ENCODE peak calls at places on chromosomes 11 and 22, in five cellular contexts. P is heart left ventricle, L is cardiac muscle cell, Z is esophagus muscularis mucosa, V is stomach. D is an unnamed sample.

GRCh38 chr22:48945621-48946458 is 881.8 kb downstream of the BRD1 start:
- DNase-seq in P (no peak), L (no peak), Z (peak; percentile 85), V (peak; percentile 22), D (peak; percentile 10)

GRCh38 chr11:61010466-61011238 is 39.2 kb downstream of the CD6 start:
- DNase-seq in P (no peak), L (no peak), Z (no peak), V (no peak), D (no peak)

GRCh38 chr22:43634316-43634715 is 177.8 kb downstream of the EFCAB6 start:
- DNase-seq in P (no peak), L (no peak), Z (peak; percentile 57), V (no peak), D (no peak)

GRCh38 chr22:19632671-19633148 is 81.6 kb upstream of the SEPTIN5 start:
- DNase-seq in P (no peak), L (no peak), Z (no peak), V (no peak), D (no peak)

GRCh38 chr11:88434333-88434976 is 96.9 kb upstream of the CTSC start:
- DNase-seq in P (no peak), L (no peak), Z (no peak), V (no peak), D (no peak)

GRCh38 chr11:75667831-75668507 is 869 bp downstream of the MAP6 start:
- DNase-seq in P (peak; percentile 77), L (peak; percentile 58), Z (no peak), V (peak; percentile 33), D (peak; percentile 22)

GRCh38 chr11:129643031-129643721 is 172.5 kb upstream of the TMEM45B start:
- DNase-seq in P (no peak), L (no peak), Z (no peak), V (no peak), D (no peak)

GRCh38 chr11:110086892-110087309 is 6.3 kb upstream of the ZC3H12C start:
- DNase-seq in P (no peak), L (peak; percentile 87), Z (no peak), V (no peak), D (peak; percentile 47)

GRCh38 chr11:71499125-71499524 is 27.9 kb upstream of the KRTAP5-7 start:
- DNase-seq in P (no peak), L (no peak), Z (no peak), V (peak; percentile 14), D (no peak)

GRCh38 chr11:70908223-70908622 is 344.2 kb downstream of the SHANK2 start:
- DNase-seq in P (no peak), L (no peak), Z (no peak), V (no peak), D (no peak)

GRCh38 chr11:126518996-126519351 is 163.5 kb downstream of the ST3GAL4 start:
- DNase-seq in P (no peak), L (no peak), Z (no peak), V (no peak), D (no peak)

GRCh38 chr11:133157180-133157579 is 375.1 kb downstream of the OPCML start:
- DNase-seq in P (no peak), L (peak; percentile 1), Z (no peak), V (no peak), D (no peak)

GRCh38 chr11:109939176-109939810 is 153.9 kb upstream of the ZC3H12C start:
- DNase-seq in P (no peak), L (peak; percentile 86), Z (no peak), V (no peak), D (peak; percentile 23)

GRCh38 chr22:37880668-37881440 is 25.2 kb upstream of the MICALL1 start:
- DNase-seq in P (no peak), L (peak; percentile 56), Z (no peak), V (no peak), D (no peak)

GRCh38 chr11:44950036-44950624 is 553 bp downstream of the TP53I11 start:
- DNase-seq in P (peak; percentile 74), L (no peak), Z (no peak), V (peak; percentile 38), D (peak; percentile 64)

GRCh38 chr11:1260023-1260501 is 37.2 kb downstream of the MUC5B start:
- DNase-seq in P (peak; percentile 69), L (peak; percentile 14), Z (no peak), V (peak; percentile 41), D (peak; percentile 85)

GRCh38 chr22:43891360-43892182 is at the start of gene PNPLA5:
- DNase-seq in P (no peak), L (no peak), Z (no peak), V (no peak), D (no peak)

GRCh38 chr11:27158763-27159679 is 118.4 kb downstream of the BBOX1 start:
- DNase-seq in P (no peak), L (peak; percentile 86), Z (no peak), V (peak; percentile 43), D (peak; percentile 61)

GRCh38 chr22:42863349-42863911 is 6.4 kb upstream of the ARFGAP3 start:
- DNase-seq in P (no peak), L (peak; percentile 74), Z (no peak), V (no peak), D (no peak)

GRCh38 chr11:122126024-122126678 is 10.1 kb upstream of the BLID start:
- DNase-seq in P (no peak), L (no peak), Z (no peak), V (no peak), D (no peak)

GRCh38 chr11:116294630-116295029 is 478.2 kb downstream of the BUD13 start:
- DNase-seq in P (no peak), L (peak; percentile 25), Z (no peak), V (no peak), D (no peak)

GRCh38 chr11:125343732-125344131 is 152.3 kb downstream of the FEZ1 start:
- DNase-seq in P (no peak), L (peak; percentile 51), Z (no peak), V (no peak), D (no peak)
- H3K4me1 ChIP-seq in P (peaks cover 24% of the 10 kb centered on the region), L (peaks cover 11% of the 10 kb centered on the region), Z (peaks cover 29% of the 10 kb centered on the region), V (no peaks in the 10 kb centered on the region), D (no peaks in the 10 kb centered on the region)

DNA sequence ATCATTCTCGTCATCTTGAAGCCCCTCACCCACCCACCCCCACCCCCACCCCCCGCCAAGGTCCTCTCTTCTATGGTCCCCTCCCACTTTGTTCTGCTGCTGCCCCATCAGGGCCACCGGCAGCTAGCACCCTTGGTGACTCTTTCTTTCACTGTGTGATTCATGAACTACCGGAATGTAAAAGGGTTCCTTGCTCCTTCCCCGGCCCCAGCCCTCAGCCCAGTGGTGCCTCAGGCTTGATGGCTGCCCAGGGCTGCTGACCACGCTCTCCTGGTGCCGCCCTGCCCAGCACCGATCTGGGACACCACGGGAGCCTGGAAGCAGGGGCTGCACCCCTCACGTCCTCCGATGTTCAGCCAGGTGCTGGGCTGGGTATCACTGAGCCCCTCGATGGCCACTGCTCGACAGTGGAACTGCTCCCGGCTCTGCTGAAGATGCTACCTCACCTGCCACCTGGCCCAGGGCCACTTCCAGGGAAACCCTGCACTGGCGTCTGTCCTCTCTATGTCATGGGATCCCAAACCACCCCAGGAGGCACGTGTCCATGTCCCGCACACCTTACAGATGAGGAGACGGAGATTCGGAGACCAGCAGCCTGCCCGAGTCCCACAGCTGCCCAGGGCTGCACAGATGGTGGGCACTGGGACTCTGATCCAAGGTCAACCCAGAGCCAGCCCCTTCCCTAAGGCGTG is 39.7 kb downstream of the IGLL5 start:
- DNase-seq in P (peak; percentile 35), L (no peak), Z (no peak), V (no peak), D (no peak)
- H3K4me1 ChIP-seq in P (peaks cover 12% of the 10 kb centered on the region), L (no peaks in the 10 kb centered on the region), Z (peaks cover 7% of the 10 kb centered on the region), V (no peaks in the 10 kb centered on the region), D (no peaks in the 10 kb centered on the region)

DNA sequence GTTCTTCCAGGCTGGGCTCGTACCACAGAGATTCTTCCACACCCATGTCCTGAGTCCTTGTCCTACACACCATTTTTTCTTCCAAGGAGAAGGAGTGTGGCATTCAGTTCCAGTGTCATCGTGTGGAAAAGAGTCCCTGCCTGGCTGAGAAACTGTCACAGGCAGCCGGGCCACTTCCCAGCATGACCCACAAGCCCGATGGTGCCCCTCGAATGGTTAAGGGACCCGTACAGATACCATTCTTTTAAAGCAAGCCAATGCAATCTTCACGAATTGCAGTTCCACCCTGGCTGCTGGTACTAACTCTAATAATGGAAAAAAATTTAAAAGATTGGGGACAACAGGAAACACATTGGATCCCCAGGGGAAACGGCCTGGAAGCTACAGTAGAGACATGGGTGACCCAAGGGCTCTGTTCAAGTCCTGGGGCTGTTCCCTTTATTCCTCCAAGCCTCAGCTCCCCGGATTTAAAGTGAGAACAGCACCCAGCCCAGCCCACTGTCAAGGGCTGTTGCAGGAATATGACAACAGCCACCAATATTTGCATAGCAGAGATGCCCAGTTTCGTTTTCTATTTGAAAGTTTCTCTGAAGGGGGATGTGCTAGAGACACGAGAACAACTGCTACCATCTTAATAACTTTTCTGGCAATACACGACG is 80.9 kb upstream of the WNT7B start:
- DNase-seq in P (peak; percentile 66), L (peak; percentile 51), Z (no peak), V (peak; percentile 57), D (no peak)
- H3K4me1 ChIP-seq in P (peaks cover 90% of the 10 kb centered on the region), L (no peaks in the 10 kb centered on the region), Z (peaks cover 90% of the 10 kb centered on the region), V (peaks cover 77% of the 10 kb centered on the region), D (peaks cover 6% of the 10 kb centered on the region)

DNA sequence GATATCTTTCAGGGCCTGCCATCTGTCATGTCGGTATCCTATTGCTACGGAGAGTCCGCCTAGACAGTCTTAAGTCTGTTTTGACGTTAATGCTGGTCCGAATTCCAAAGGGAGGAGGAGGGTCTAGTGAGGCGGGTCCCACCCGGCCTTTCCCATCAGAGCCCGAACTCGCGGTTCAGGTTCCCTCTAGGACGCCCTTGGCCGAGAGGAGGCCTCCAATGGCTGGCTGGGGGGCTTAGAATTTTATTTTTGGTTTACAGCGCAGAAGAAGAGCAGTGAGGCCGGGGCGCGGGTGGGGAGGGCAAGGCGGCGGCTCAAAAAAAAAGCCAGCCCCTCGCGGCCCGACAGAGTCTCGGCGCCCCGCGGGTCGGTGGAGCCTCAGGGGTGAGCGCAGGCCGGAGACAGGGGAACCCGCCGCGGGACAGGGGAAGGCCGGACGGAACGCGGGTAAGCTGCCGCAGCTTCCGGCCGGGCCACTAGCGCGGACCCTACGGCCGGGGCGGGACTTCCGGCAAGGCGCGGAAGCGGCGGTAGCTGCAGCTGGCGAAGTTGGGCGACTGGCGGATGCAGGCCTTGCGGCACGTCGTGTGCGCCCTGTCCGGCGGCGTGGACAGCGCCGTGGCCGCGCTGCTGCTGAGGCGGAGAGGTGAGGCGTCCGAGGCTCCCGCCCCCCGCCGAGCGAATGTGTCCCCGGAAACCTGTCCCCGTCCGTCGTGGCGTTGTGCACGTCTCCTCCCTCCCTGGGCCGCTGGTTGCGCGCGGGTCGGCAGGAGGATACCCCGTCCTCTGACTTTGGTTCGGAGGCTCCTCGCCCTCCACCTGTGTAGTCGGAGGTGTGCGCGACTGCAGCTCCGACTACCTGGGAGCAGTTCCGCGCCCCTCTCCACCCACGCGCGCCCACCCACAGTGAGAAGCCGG is at the start of gene TRMU:
- DNase-seq in P (peak; percentile 93), L (peak; percentile 92), Z (no peak), V (peak; percentile 89), D (peak; percentile 82)
- H3K4me1 ChIP-seq in P (peaks cover 30% of the 10 kb centered on the region), L (peaks cover 7% of the 10 kb centered on the region), Z (peaks cover 27% of the 10 kb centered on the region), V (peaks cover 14% of the 10 kb centered on the region), D (peaks cover 6% of the 10 kb centered on the region)

GRCh38 chr11:102716527-102716926 is 8.2 kb downstream of the MMP8 start:
- DNase-seq in P (no peak), L (no peak), Z (no peak), V (no peak), D (no peak)

GRCh38 chr11:102712140-102712539 is 6.6 kb upstream of the MMP27 start:
- DNase-seq in P (no peak), L (no peak), Z (no peak), V (no peak), D (no peak)

GRCh38 chr11:102722804-102723203 is 1.9 kb downstream of the MMP8 start:
- DNase-seq in P (no peak), L (no peak), Z (no peak), V (no peak), D (no peak)

DNA sequence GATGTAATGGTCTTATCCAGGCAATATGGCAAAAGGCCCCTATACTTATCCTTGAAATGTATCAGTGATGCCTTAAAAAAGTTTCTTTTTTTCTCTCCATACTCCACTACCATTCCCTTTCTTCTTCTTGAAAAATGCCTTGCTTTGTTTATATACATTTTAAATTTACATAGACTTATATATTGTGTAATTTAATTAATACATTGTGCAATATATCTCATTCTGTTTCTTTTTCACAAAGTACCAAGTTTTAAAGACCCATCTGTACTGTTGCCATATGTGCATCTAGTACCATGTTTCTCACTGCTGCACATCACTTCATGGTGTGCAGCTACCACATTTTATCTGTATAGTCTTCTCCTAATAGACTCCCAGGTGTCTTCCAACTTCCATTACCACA is 7.5 kb downstream of the MMP8 start:
- DNase-seq in P (no peak), L (no peak), Z (peak; percentile 8), V (no peak), D (no peak)
- H3K4me1 ChIP-seq in P (no peaks in the 10 kb centered on the region), L (no peaks in the 10 kb centered on the region), Z (no peaks in the 10 kb centered on the region), V (no peaks in the 10 kb centered on the region), D (no peaks in the 10 kb centered on the region)

D was measured in colonic mucosa.